ENCODE peak calls at places on chromosome 18, in five cellular contexts. Y is CD8-positive, alpha-beta memory T cell; Z is iris pigment epithelial cell; A is mucosa of gallbladder; N is MV-4-11. V is an unnamed sample.

GRCh38 chr18:68233043-68233442 is 481.9 kb downstream of the TMX3 start:
- DNase-seq in Y (no peak), Z (no peak), A (no peak), N (no peak), V (no peak)

GRCh38 chr18:31325051-31325450 is 7.1 kb downstream of the DSG1 start:
- DNase-seq in Y (no peak), Z (peak), A (no peak), N (no peak), V (no peak)

GRCh38 chr18:32276256-32276655 is 86.4 kb downstream of the MEP1B start:
- DNase-seq in Y (no peak), Z (no peak), A (no peak), N (no peak), V (no peak)

GRCh38 chr18:8776013-8776515 is 70.7 kb downstream of the MTCL1 start:
- DNase-seq in Y (no peak), Z (no peak), A (no peak), N (no peak), V (no peak)

GRCh38 chr18:75525331-75525730 is 97.8 kb upstream of the SMIM21 start:
- DNase-seq in Y (no peak), Z (no peak), A (no peak), N (no peak), V (no peak)

GRCh38 chr18:68219867-68220266 is 495.0 kb downstream of the TMX3 start:
- DNase-seq in Y (no peak), Z (no peak), A (no peak), N (no peak), V (peak)

GRCh38 chr18:46675112-46675511 is 18.1 kb upstream of the LOXHD1 start:
- DNase-seq in Y (no peak), Z (no peak), A (no peak), N (no peak), V (no peak)

GRCh38 chr18:46290440-46291020 is 186.3 kb downstream of the HAUS1 start:
- DNase-seq in Y (no peak), Z (no peak), A (no peak), N (no peak), V (no peak)

GRCh38 chr18:46471809-46472498 is 185.1 kb downstream of the LOXHD1 start:
- DNase-seq in Y (no peak), Z (no peak), A (no peak), N (no peak), V (no peak)

GRCh38 chr18:42617086-42617725 is 498.3 kb downstream of the RIT2 start:
- DNase-seq in Y (no peak), Z (no peak), A (no peak), N (no peak), V (no peak)

GRCh38 chr18:13453714-13454113 is 235.2 kb downstream of the LDLRAD4 start:
- DNase-seq in Y (no peak), Z (no peak), A (no peak), N (no peak), V (no peak)

GRCh38 chr18:59238385-59238784 is 18.4 kb downstream of the GRP start:
- DNase-seq in Y (no peak), Z (no peak), A (no peak), N (no peak), V (no peak)

GRCh38 chr18:9215221-9215933 is 78.8 kb downstream of the ANKRD12 start:
- DNase-seq in Y (no peak), Z (no peak), A (no peak), N (no peak), V (no peak)

GRCh38 chr18:3631927-3632326 is 182.0 kb downstream of the TGIF1 start:
- DNase-seq in Y (no peak), Z (no peak), A (no peak), N (no peak), V (no peak)

GRCh38 chr18:54822872-54823845 is 5.1 kb upstream of the RAB27B start:
- DNase-seq in Y (no peak), Z (peak), A (no peak), N (peak), V (peak)

GRCh38 chr18:61926532-61926931 is 33.7 kb upstream of the RNF152 start:
- DNase-seq in Y (no peak), Z (no peak), A (no peak), N (no peak), V (no peak)

GRCh38 chr18:56711706-56712445 is 60.7 kb downstream of the WDR7 start:
- DNase-seq in Y (no peak), Z (no peak), A (no peak), N (no peak), V (no peak)

GRCh38 chr18:35122586-35123224 is 81.5 kb downstream of the MAPRE2 start:
- DNase-seq in Y (no peak), Z (peak), A (no peak), N (no peak), V (no peak)

GRCh38 chr18:10164241-10165160 is 250.7 kb downstream of the VAPA start:
- DNase-seq in Y (no peak), Z (no peak), A (no peak), N (no peak), V (no peak)

GRCh38 chr18:74661690-74662089 is 64.0 kb downstream of the ZNF407 start:
- DNase-seq in Y (no peak), Z (no peak), A (no peak), N (no peak), V (no peak)

GRCh38 chr18:8705280-8705940 is at the start of gene MTCL1:
- DNase-seq in Y (peak), Z (peak), A (no peak), N (no peak), V (peak)

GRCh38 chr18:31386683-31387082 is 10.1 kb downstream of the DSG4 start:
- DNase-seq in Y (no peak), Z (peak), A (no peak), N (no peak), V (no peak)

GRCh38 chr18:62596145-62597005 is 73.5 kb downstream of the ZCCHC2 start:
- DNase-seq in Y (no peak), Z (peak), A (no peak), N (no peak), V (peak)

GRCh38 chr18:75228967-75229366 is 18.4 kb downstream of the TSHZ1 start:
- DNase-seq in Y (no peak), Z (no peak), A (no peak), N (no peak), V (no peak)

GRCh38 chr18:62919109-62919838 is 203.9 kb downstream of the PHLPP1 start:
- DNase-seq in Y (no peak), Z (peak), A (no peak), N (no peak), V (no peak)

GRCh38 chr18:46588971-46589660 is 67.9 kb downstream of the LOXHD1 start:
- DNase-seq in Y (no peak), Z (no peak), A (peak), N (no peak), V (no peak)

GRCh38 chr18:57579928-57580327 is 6.6 kb downstream of the FECH start:
- DNase-seq in Y (no peak), Z (no peak), A (no peak), N (no peak), V (no peak)

GRCh38 chr18:48803951-48804855 is 146.6 kb downstream of the SMAD7 start:
- DNase-seq in Y (peak), Z (no peak), A (no peak), N (no peak), V (no peak)